ENCODE peak calls at places on chromosomes 5 and 9, in nine cellular contexts. K is neural crest cell, C is left ventricle myocardium inferior, S is nephron progenitor cell, T is thyroid gland, F is WERI-Rb-1, D is GM20000, Z is astrocyte of the spinal cord, J is mammary epithelial cell. H is an unnamed sample.
A peak's percentile ranks its signal among the peaks of the same experiment; 100 is the strongest.

GRCh38 chr5:407801-408268 is 35.1 kb upstream of the EXOC3 start:
- DNase-seq in D (no peak), Z (no peak), K (no peak), F (no peak), T (no peak), J (peak; percentile 40), C (no peak), S (no peak), H (no peak)

GRCh38 chr5:151225071-151225470 is 1.2 kb upstream of the CCDC69 start:
- DNase-seq in D (no peak), F (no peak), K (no peak), C (no peak), S (no peak), J (no peak), Z (no peak), T (no peak), H (no peak)

GRCh38 chr9:13443380-13444271 is 164.1 kb upstream of the MPDZ start:
- DNase-seq in K (no peak), D (no peak), F (no peak), S (no peak), T (no peak), C (peak; percentile 15), Z (no peak), J (peak; percentile 6), H (no peak)

GRCh38 chr5:161549106-161549505 is 2.6 kb upstream of the GABRB2 start:
- DNase-seq in T (no peak), K (no peak), Z (peak; percentile 26), S (peak; percentile 26), J (no peak), F (no peak), C (no peak), D (peak; percentile 16), H (no peak)

GRCh38 chr5:151234476-151235238 is 10.8 kb upstream of the CCDC69 start:
- DNase-seq in S (no peak), F (no peak), C (peak; percentile 76), K (no peak), D (peak; percentile 82), J (peak; percentile 42), T (peak; percentile 25), Z (peak; percentile 50), H (no peak)

GRCh38 chr5:1032551-1033027 is 24.0 kb downstream of the NKD2 start:
- DNase-seq in Z (no peak), K (no peak), J (no peak), C (peak; percentile 5), F (no peak), T (no peak), D (no peak), S (no peak), H (no peak)

GRCh38 chr5:130198927-130199326 is 294.7 kb downstream of the CHSY3 start:
- DNase-seq in D (peak; percentile 11), K (no peak), F (peak; percentile 12), C (no peak), T (no peak), Z (peak; percentile 32), S (no peak), J (no peak), H (no peak)

GRCh38 chr9:22508790-22509189 is 62.2 kb downstream of the DMRTA1 start:
- DNase-seq in D (no peak), C (no peak), S (no peak), T (no peak), K (no peak), Z (no peak), J (no peak), F (no peak), H (no peak)

GRCh38 chr9:76528642-76529190 is 69.7 kb downstream of the GCNT1 start:
- DNase-seq in K (no peak), F (no peak), T (no peak), Z (no peak), D (no peak), J (no peak), C (no peak), S (no peak), H (no peak)

GRCh38 chr5:144798595-144798994 is 627.9 kb downstream of the KCTD16 start:
- DNase-seq in J (no peak), C (no peak), S (no peak), K (no peak), T (no peak), D (no peak), F (no peak), Z (no peak), H (no peak)

GRCh38 chr5:2310946-2311345 is 428.2 kb upstream of the IRX4 start:
- DNase-seq in J (no peak), F (no peak), T (no peak), S (no peak), K (no peak), D (no peak), Z (no peak), C (no peak), H (no peak)

GRCh38 chr5:132628814-132629213 is 29.2 kb upstream of the IL13 start:
- DNase-seq in J (no peak), D (peak; percentile 36), S (no peak), K (no peak), Z (no peak), C (no peak), T (no peak), F (no peak), H (no peak)

GRCh38 chr5:142817961-142818431 is 47.8 kb downstream of the ARHGAP26 start:
- DNase-seq in S (no peak), C (no peak), K (no peak), T (peak; percentile 64), J (no peak), Z (no peak), F (no peak), D (no peak), H (no peak)

GRCh38 chr5:74272019-74272775 is 368.3 kb downstream of the ENC1 start:
- DNase-seq in S (no peak), C (no peak), Z (peak; percentile 48), J (peak; percentile 42), T (peak; percentile 49), K (no peak), D (no peak), F (no peak), H (no peak)

GRCh38 chr5:180646289-180646962 is 3.0 kb downstream of the FLT4 start:
- DNase-seq in F (no peak), J (no peak), Z (no peak), K (no peak), S (no peak), C (no peak), D (peak; percentile 29), T (no peak), H (no peak)

GRCh38 chr5:136018814-136019777 is 9.7 kb upstream of the TGFBI start:
- DNase-seq in T (peak; percentile 49), S (no peak), K (no peak), J (peak; percentile 41), C (no peak), Z (peak; percentile 98), F (no peak), D (no peak), H (no peak)

GRCh38 chr5:136015966-136016365 is 12.8 kb upstream of the TGFBI start:
- DNase-seq in D (no peak), Z (no peak), F (no peak), J (no peak), T (no peak), C (no peak), S (no peak), K (no peak), H (no peak)

GRCh38 chr5:136020001-136020382 is 8.8 kb upstream of the TGFBI start:
- DNase-seq in F (no peak), K (no peak), S (no peak), J (no peak), D (no peak), Z (no peak), T (no peak), C (no peak), H (no peak)

GRCh38 chr5:136014976-136015375 is 13.8 kb upstream of the TGFBI start:
- DNase-seq in F (no peak), S (no peak), T (no peak), Z (no peak), K (no peak), C (no peak), J (no peak), D (no peak), H (no peak)

GRCh38 chr5:136016945-136017530 is 11.8 kb upstream of the TGFBI start:
- DNase-seq in J (peak; percentile 97), S (no peak), C (no peak), K (no peak), Z (peak; percentile 97), D (no peak), F (no peak), T (peak; percentile 82), H (peak; percentile 71)
- TF ChIP-seq CTCF in J (peak; percentile 7), S (no peak), C (no peak), K (no peak), Z (no peak), D (no peak), F (no peak), T (no peak), H (no peak)

DNA sequence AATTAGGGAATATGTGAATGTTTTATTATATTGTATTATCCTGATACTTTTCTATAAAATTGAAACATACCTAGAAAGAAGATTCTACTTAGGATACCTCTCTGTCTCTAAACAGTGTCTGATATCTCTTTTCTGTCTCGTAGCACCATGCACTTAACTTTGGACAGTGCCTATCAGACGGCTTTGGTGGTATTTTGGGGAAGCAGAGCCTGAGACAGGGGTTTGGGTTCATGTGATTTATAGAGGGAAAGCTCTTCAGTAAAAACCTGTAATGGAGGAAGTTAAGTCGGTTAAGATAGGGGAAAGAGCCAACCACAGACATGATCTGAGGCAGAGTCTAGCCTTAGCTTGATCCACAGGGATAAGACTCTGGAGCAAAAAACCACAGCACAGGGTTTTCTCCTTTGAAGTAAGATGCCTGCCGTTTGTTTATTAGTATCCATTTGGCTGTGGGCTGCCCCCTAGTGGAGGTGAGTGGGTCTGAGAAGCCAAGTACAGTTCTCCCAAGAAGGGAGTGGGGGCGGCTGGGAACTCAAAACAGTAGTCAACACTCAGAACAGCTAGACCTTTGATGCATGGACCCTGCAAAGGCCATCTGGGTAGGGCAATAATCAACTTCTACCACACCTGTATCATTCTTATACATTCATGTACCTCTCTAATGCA is 141.2 kb upstream of the ASTN2 start:
- DNase-seq in Z (peak; percentile 1), K (peak; percentile 66), D (peak; percentile 49), F (peak; percentile 81), J (peak; percentile 40), C (peak; percentile 22), T (peak; percentile 36), S (no peak), H (no peak)
- TF ChIP-seq CTCF in Z (peak; percentile 49), K (peak; percentile 69), D (peak; percentile 65), F (peak; percentile 68), J (peak; percentile 79), C (peak; percentile 58), T (peak; percentile 7), S (no peak), H (no peak)

DNA sequence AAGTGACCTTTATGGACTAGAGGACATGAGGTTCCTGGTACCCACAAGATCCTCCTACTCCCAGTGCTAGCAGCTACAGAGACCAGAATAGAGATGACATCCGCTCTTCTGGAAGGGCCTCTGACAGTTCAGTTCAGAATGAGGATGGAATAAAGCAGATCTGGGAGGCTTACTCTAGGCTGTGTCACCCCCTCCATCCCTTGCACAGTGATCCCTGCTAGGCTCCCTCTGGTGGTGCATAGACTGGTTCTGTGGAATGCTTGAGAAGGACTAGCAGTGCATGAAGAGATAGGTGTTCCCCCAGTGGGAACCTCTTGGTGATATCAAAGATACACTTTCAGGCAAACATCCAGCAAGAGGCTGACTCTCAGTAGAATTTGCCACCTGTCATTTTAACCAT is 83.0 kb downstream of the NPR3 start:
- DNase-seq in T (peak; percentile 20), Z (no peak), F (no peak), J (no peak), K (no peak), C (no peak), D (no peak), S (no peak), H (no peak)
- TF ChIP-seq CTCF in T (no peak), Z (peak; percentile 46), F (peak; percentile 25), J (peak; percentile 30), K (no peak), C (peak; percentile 27), D (no peak), S (no peak), H (no peak)

GRCh38 chr9:36136277-36136893 is at the start of gene GLIPR2:
- DNase-seq in T (peak; percentile 82), J (peak; percentile 66), Z (peak; percentile 57), K (peak; percentile 45), C (peak; percentile 83), S (peak; percentile 72), D (peak; percentile 98), F (peak; percentile 68), H (no peak)
- TF ChIP-seq CTCF in T (peak; percentile 30), J (no peak), Z (no peak), K (peak; percentile 53), C (peak; percentile 36), S (peak; percentile 41), D (no peak), F (peak; percentile 47), H (no peak)